ENCODE peak calls at places on chromosomes 4 and X, in seven cellular contexts. X is Daoy, D is NAMALWA, I is posterior vena cava, C is lower lobe of right lung, A is lower leg skin, J is ascending aorta. B is an unnamed sample.

GRCh38 chr4:163528618-163529017 is 34.1 kb downstream of the TMA16 start:
- DNase-seq in C (no peak), J (no peak), D (no peak), I (no peak), A (no peak), X (no peak), B (no peak)

GRCh38 chr4:8129136-8129535 is 29.5 kb downstream of the ABLIM2 start:
- DNase-seq in C (no peak), X (no peak), J (no peak), D (no peak), I (no peak), A (no peak), B (no peak)

GRCh38 chrX:97522307-97522706 is 638.6 kb downstream of the RPA4 start:
- DNase-seq in X (no peak), I (no peak), J (no peak), D (no peak), C (no peak), A (no peak), B (no peak)

GRCh38 chrX:108359811-108360602 is 78.2 kb downstream of the COL4A6 start:
- DNase-seq in D (no peak), I (no peak), C (no peak), J (no peak), A (no peak), X (no peak), B (no peak)

GRCh38 chr4:113761682-113762060 is at the start of gene CAMK2D:
- DNase-seq in C (peak; percentile 86), J (peak; percentile 92), I (peak; percentile 95), A (peak; percentile 77), D (peak; percentile 91), X (peak; percentile 76), B (peak; percentile 95)

GRCh38 chrX:101550825-101551767 is 749 bp downstream of the ARMCX1 start:
- DNase-seq in J (peak; percentile 72), C (peak; percentile 52), A (peak; percentile 24), X (peak; percentile 34), I (no peak), D (no peak), B (peak; percentile 56)

GRCh38 chr4:5528108-5528507 is 180.3 kb downstream of the EVC2 start:
- DNase-seq in C (no peak), I (no peak), D (no peak), A (no peak), J (no peak), X (no peak), B (no peak)

GRCh38 chr4:75512336-75513211 is 1.6 kb downstream of the RCHY1 start:
- DNase-seq in J (no peak), A (no peak), C (no peak), I (no peak), D (peak; percentile 34), X (peak; percentile 25), B (no peak)

GRCh38 chr4:104907991-104908390 is 238.7 kb upstream of the TET2 start:
- DNase-seq in I (no peak), X (no peak), C (no peak), A (no peak), J (no peak), D (no peak), B (no peak)

GRCh38 chr4:123450393-123450792 is 53.8 kb downstream of the SPRY1 start:
- DNase-seq in C (no peak), A (no peak), D (no peak), J (no peak), I (no peak), X (no peak), B (no peak)

GRCh38 chr4:40621592-40622512 is 7.8 kb downstream of the RBM47 start:
- DNase-seq in A (peak; percentile 91), C (peak; percentile 88), D (peak; percentile 78), I (peak; percentile 93), X (peak; percentile 95), J (peak; percentile 87), B (peak; percentile 81)

GRCh38 chr4:38192516-38192915 is 232.3 kb downstream of the PTTG2 start:
- DNase-seq in A (no peak), J (no peak), D (no peak), X (no peak), I (no peak), C (no peak), B (no peak)